ENCODE peak calls at places on chromosomes 5 and 9, in five cellular contexts. One of them, this sample, is unnamed.

GRCh38 chr9:115034801-115035200 is 83.2 kb downstream of the TNC start:
- DNase-seq in PC-3: no peak
- DNase-seq in HepG2: no peak
- DNase-seq in pancreas: no peak
- DNase-seq in Panc1: no peak
- DNase-seq in this sample: peak; percentile 66

GRCh38 chr5:33781286-33781685 is 110.5 kb downstream of the ADAMTS12 start:
- DNase-seq in PC-3: peak; percentile 24
- DNase-seq in HepG2: no peak
- DNase-seq in pancreas: no peak
- DNase-seq in Panc1: no peak
- DNase-seq in this sample: peak; percentile 95

GRCh38 chr5:3330442-3330841 is 265.2 kb upstream of the IRX1 start:
- DNase-seq in PC-3: no peak
- DNase-seq in HepG2: no peak
- DNase-seq in pancreas: no peak
- DNase-seq in Panc1: no peak
- DNase-seq in this sample: no peak

GRCh38 chr9:92506184-92506857 is 24.0 kb upstream of the ASPN start:
- DNase-seq in PC-3: peak; percentile 79
- DNase-seq in HepG2: no peak
- DNase-seq in pancreas: no peak
- DNase-seq in Panc1: no peak
- DNase-seq in this sample: peak; percentile 79

GRCh38 chr5:139075066-139076050 is 122.8 kb downstream of the SIL1 start:
- DNase-seq in PC-3: no peak
- DNase-seq in HepG2: no peak
- DNase-seq in pancreas: no peak
- DNase-seq in Panc1: no peak
- DNase-seq in this sample: no peak

GRCh38 chr5:150053231-150053626 is 33.1 kb downstream of the CSF1R start:
- DNase-seq in PC-3: peak; percentile 90
- DNase-seq in HepG2: no peak
- DNase-seq in pancreas: no peak
- DNase-seq in Panc1: no peak
- DNase-seq in this sample: peak; percentile 79

GRCh38 chr5:107513337-107514125 is 157.2 kb downstream of the EFNA5 start:
- DNase-seq in PC-3: no peak
- DNase-seq in HepG2: no peak
- DNase-seq in pancreas: no peak
- DNase-seq in Panc1: no peak
- DNase-seq in this sample: no peak

GRCh38 chr9:136052991-136053756 is 41.9 kb downstream of the NACC2 start:
- DNase-seq in PC-3: no peak
- DNase-seq in HepG2: peak; percentile 14
- DNase-seq in pancreas: peak; percentile 48
- DNase-seq in Panc1: no peak
- DNase-seq in this sample: no peak

GRCh38 chr9:105656131-105656921 is 5.9 kb upstream of the TAL2 start:
- DNase-seq in PC-3: no peak
- DNase-seq in HepG2: no peak
- DNase-seq in pancreas: peak; percentile 29
- DNase-seq in Panc1: no peak
- DNase-seq in this sample: no peak

GRCh38 chr9:99425124-99425523 is 203.0 kb downstream of the SEC61B start:
- DNase-seq in PC-3: no peak
- DNase-seq in HepG2: no peak
- DNase-seq in pancreas: no peak
- DNase-seq in Panc1: no peak
- DNase-seq in this sample: no peak

GRCh38 chr5:43601454-43602260 is 1.3 kb upstream of the NNT start:
- DNase-seq in PC-3: peak; percentile 42
- DNase-seq in HepG2: peak; percentile 32
- DNase-seq in pancreas: no peak
- DNase-seq in Panc1: no peak
- DNase-seq in this sample: peak; percentile 26

GRCh38 chr9:106864533-106865143 is 1.7 kb downstream of the ZNF462 start:
- DNase-seq in PC-3: peak; percentile 36
- DNase-seq in HepG2: no peak
- DNase-seq in pancreas: no peak
- DNase-seq in Panc1: no peak
- DNase-seq in this sample: peak; percentile 28

GRCh38 chr5:104733063-104733719 is 1170.6 kb upstream of the NUDT12 start:
- DNase-seq in PC-3: peak; percentile 49
- DNase-seq in HepG2: no peak
- DNase-seq in pancreas: no peak
- DNase-seq in Panc1: no peak
- DNase-seq in this sample: no peak

GRCh38 chr5:153572393-153572930 is 82.0 kb downstream of the GRIA1 start:
- DNase-seq in PC-3: no peak
- DNase-seq in HepG2: no peak
- DNase-seq in pancreas: no peak
- DNase-seq in Panc1: no peak
- DNase-seq in this sample: no peak

GRCh38 chr9:69444791-69445190 is 119.8 kb downstream of the ENTREP1 start:
- DNase-seq in PC-3: no peak
- DNase-seq in HepG2: no peak
- DNase-seq in pancreas: no peak
- DNase-seq in Panc1: no peak
- DNase-seq in this sample: no peak

GRCh38 chr5:16700081-16700480 is 83.3 kb upstream of the RETREG1 start:
- DNase-seq in PC-3: no peak
- DNase-seq in HepG2: no peak
- DNase-seq in pancreas: no peak
- DNase-seq in Panc1: no peak
- DNase-seq in this sample: no peak

DNA sequence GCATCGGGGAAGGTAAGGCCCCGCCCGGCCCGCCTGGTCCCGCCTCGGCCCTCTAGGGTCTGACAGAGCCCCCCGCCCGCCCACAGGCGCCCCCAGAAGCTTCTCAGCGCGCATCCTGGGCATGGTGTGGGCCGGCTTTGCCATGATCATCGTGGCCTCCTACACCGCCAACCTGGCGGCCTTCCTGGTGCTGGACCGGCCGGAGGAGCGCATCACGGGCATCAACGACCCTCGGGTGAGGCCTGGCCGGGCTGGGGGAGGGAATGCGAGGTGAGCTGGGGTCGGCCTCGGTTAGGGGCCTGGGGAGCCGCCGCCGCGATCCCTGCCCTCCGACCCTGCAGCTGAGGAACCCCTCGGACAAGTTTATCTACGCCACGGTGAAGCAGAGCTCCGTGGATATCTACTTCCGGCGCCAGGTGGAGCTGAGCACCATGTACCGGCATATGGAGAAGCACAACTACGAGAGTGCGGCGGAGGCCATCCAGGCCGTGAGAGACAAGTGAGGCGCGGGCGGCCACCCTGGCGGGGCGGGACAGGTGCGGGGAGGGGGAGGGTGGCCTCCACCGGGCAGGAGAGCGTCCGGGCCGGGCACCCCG is 7.2 kb downstream of the LRRC26 start:
- DNase-seq in PC-3: no peak
- DNase-seq in HepG2: no peak
- DNase-seq in pancreas: no peak
- DNase-seq in Panc1: no peak
- DNase-seq in this sample: no peak
- H3K4me3 ChIP-seq in PC-3: no peak overlapping the region
- H3K4me3 ChIP-seq in HepG2: peak overlapping the region; percentile 34
- H3K4me3 ChIP-seq in pancreas: peak overlapping the region; percentile 12
- H3K4me3 ChIP-seq in Panc1: peak overlapping the region; percentile 52
- H3K4me3 ChIP-seq in this sample: no peak overlapping the region

GRCh38 chr9:121485618-121486531 is 13.8 kb downstream of the GGTA1 start:
- DNase-seq in PC-3: no peak
- DNase-seq in HepG2: no peak
- DNase-seq in pancreas: no peak
- DNase-seq in Panc1: no peak
- DNase-seq in this sample: no peak
- H3K27ac ChIP-seq in PC-3: no peak overlapping the region
- H3K27ac ChIP-seq in HepG2: no peak overlapping the region
- H3K27ac ChIP-seq in pancreas: no peak overlapping the region
- H3K27ac ChIP-seq in Panc1: no peak overlapping the region
- H3K27ac ChIP-seq in this sample: no peak overlapping the region

DNA sequence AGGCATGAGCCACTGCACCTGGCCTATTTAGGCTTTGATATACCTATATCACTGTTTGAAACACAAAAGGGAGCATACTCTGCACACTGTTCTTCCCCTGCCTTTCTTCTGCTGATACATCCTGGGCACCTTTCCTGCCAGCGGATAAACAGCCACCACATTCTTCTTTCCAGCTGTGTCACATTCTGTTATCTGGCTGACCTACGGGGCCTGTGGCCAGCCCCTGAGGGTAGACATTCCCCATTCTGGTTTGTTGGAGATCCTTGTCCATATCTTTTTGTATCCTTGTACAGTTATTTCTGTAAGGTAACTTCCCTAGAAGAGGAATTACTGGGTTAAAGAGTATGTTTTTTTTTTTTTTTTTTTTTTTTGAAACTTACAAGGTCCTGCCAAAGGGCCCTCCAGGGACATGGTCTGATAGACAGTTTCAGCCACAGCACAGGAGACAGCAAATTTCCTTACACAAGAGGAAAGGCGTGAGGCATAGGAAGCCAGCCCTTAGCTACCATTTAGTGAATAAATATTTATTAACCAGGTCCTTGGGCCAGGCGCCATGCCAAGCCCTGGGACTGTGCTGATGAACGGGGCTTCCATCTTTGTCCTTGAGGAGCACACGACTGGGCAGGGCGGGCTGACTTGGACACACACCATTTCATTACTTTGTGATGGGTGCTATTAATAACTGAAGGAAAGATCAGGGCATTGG is 57.8 kb downstream of the ERGIC1 start:
- DNase-seq in PC-3: no peak
- DNase-seq in HepG2: no peak
- DNase-seq in pancreas: peak; percentile 90
- DNase-seq in Panc1: no peak
- DNase-seq in this sample: no peak
- H3K36me3 ChIP-seq in PC-3: peaks cover 5% of the 10 kb centered on the region
- H3K36me3 ChIP-seq in HepG2: peaks cover 24% of the 10 kb centered on the region
- H3K36me3 ChIP-seq in pancreas: no peaks in the 10 kb centered on the region
- H3K36me3 ChIP-seq in Panc1: peaks cover 5% of the 10 kb centered on the region
- H3K36me3 ChIP-seq in this sample: peaks cover 24% of the 10 kb centered on the region

GRCh38 chr5:93604119-93604963 is 21.3 kb downstream of the NR2F1 start:
- DNase-seq in PC-3: no peak
- DNase-seq in HepG2: no peak
- DNase-seq in pancreas: peak; percentile 18
- DNase-seq in Panc1: no peak
- DNase-seq in this sample: no peak
- H3K4me3 ChIP-seq in PC-3: no peak overlapping the region
- H3K4me3 ChIP-seq in HepG2: no peak overlapping the region
- H3K4me3 ChIP-seq in pancreas: no peak overlapping the region
- H3K4me3 ChIP-seq in Panc1: no peak overlapping the region
- H3K4me3 ChIP-seq in this sample: peak overlapping the region; percentile 53

GRCh38 chr5:36237756-36238155 is 4.0 kb downstream of the NADK2 start:
- DNase-seq in PC-3: peak; percentile 81
- DNase-seq in HepG2: no peak
- DNase-seq in pancreas: no peak
- DNase-seq in Panc1: no peak
- DNase-seq in this sample: no peak
- H3K27ac ChIP-seq in PC-3: no peak overlapping the region
- H3K27ac ChIP-seq in HepG2: no peak overlapping the region
- H3K27ac ChIP-seq in pancreas: no peak overlapping the region
- H3K27ac ChIP-seq in Panc1: peak overlapping the region; percentile 12
- H3K27ac ChIP-seq in this sample: no peak overlapping the region

GRCh38 chr5:78690593-78690972 is 42.0 kb upstream of the LHFPL2 start:
- DNase-seq in PC-3: no peak
- DNase-seq in HepG2: no peak
- DNase-seq in pancreas: no peak
- DNase-seq in Panc1: no peak
- DNase-seq in this sample: no peak
- H3K36me3 ChIP-seq in PC-3: no peaks in the 10 kb centered on the region
- H3K36me3 ChIP-seq in HepG2: no peaks in the 10 kb centered on the region
- H3K36me3 ChIP-seq in pancreas: no peaks in the 10 kb centered on the region
- H3K36me3 ChIP-seq in Panc1: no peaks in the 10 kb centered on the region
- H3K36me3 ChIP-seq in this sample: no peaks in the 10 kb centered on the region

DNA sequence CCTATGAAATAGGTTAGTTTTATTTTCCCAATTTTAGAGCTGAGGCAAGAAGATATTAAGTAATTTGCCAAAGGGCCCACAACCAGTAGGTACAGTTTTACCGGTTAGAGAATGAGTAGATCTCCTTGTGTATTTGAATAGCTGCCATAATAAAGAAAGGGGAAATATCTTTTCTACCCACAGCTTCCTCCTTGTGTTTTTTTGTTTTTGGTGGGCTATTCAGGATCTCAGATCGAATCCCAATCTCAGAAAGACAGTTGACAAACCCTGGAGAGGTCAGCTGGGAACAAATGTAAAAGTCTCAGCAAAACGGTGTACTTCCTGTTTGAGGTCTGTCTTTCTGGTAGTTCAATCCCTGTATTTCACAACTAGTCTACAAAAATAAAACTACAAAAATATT is 11.8 kb downstream of the SLC31A1 start:
- DNase-seq in PC-3: no peak
- DNase-seq in HepG2: no peak
- DNase-seq in pancreas: no peak
- DNase-seq in Panc1: no peak
- DNase-seq in this sample: no peak
- H3K4me3 ChIP-seq in PC-3: no peak overlapping the region
- H3K4me3 ChIP-seq in HepG2: no peak overlapping the region
- H3K4me3 ChIP-seq in pancreas: no peak overlapping the region
- H3K4me3 ChIP-seq in Panc1: no peak overlapping the region
- H3K4me3 ChIP-seq in this sample: no peak overlapping the region

DNA sequence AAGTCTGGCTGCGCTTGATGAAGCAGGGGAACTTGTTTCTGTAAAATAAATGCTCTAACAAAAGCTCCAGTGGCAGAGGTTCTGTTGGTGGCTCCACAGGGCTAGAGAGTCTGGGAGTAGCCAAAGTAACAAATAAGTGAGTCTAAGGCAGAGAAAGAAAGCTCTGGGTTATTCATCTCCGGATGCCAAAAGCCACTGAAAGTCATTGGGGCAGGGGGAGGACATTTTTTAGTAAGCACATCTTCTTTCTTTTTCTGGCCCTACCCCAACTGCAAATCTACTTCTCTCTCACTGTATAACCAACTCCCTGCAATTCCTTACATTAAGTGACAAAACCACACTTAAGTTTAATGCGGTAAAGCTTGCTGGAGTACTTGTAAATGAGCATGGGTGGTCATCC is 141.6 kb downstream of the INSYN2B start:
- DNase-seq in PC-3: no peak
- DNase-seq in HepG2: no peak
- DNase-seq in pancreas: no peak
- DNase-seq in Panc1: no peak
- DNase-seq in this sample: no peak
- H3K27ac ChIP-seq in PC-3: no peak overlapping the region
- H3K27ac ChIP-seq in HepG2: no peak overlapping the region
- H3K27ac ChIP-seq in pancreas: no peak overlapping the region
- H3K27ac ChIP-seq in Panc1: no peak overlapping the region
- H3K27ac ChIP-seq in this sample: no peak overlapping the region